ENCODE peak calls at places on chromosomes 12 and 14, in seven cellular contexts. G is ascending aorta; E is tibial nerve; N is body of pancreas; A is CD8-positive, alpha-beta memory T cell; K is sigmoid colon; C is fibroblast of lung. Y is an unnamed sample.
A peak's percentile ranks its signal among the peaks of the same experiment; 100 is the strongest.

GRCh38 chr14:92948647-92949046 is 25.7 kb downstream of the CHGA start:
- DNase-seq in C (no peak), A (no peak), K (no peak), N (no peak), E (no peak), G (no peak), Y (no peak)

GRCh38 chr14:61812347-61813100 is 50.3 kb downstream of the SNAPC1 start:
- DNase-seq in K (no peak), N (no peak), G (no peak), A (peak; percentile 11), C (peak; percentile 7), E (no peak), Y (no peak)

GRCh38 chr14:100238419-100239199 is at the start of gene YY1:
- DNase-seq in A (peak; percentile 99), N (peak; percentile 99), C (peak; percentile 95), E (peak; percentile 95), G (peak; percentile 97), K (peak; percentile 99), Y (peak; percentile 99)

GRCh38 chr12:23356927-23357708 is 592.4 kb downstream of the SOX5 start:
- DNase-seq in A (no peak), G (no peak), E (no peak), K (no peak), N (no peak), C (no peak), Y (no peak)

GRCh38 chr12:3035171-3035570 is 42.0 kb upstream of the TSPAN9 start:
- DNase-seq in G (no peak), A (no peak), E (no peak), C (peak; percentile 24), N (no peak), K (no peak), Y (no peak)

GRCh38 chr12:112153181-112153899 is 28.0 kb downstream of the TRAFD1 start:
- DNase-seq in K (no peak), G (no peak), A (no peak), N (no peak), C (no peak), E (no peak), Y (no peak)

GRCh38 chr14:75522224-75522764 is at the start of gene BATF:
- DNase-seq in A (peak; percentile 76), N (no peak), K (no peak), G (peak; percentile 16), E (peak; percentile 41), C (no peak), Y (no peak)

GRCh38 chr14:50953497-50953896 is 9.2 kb upstream of the PYGL start:
- DNase-seq in K (no peak), N (no peak), A (no peak), C (no peak), G (no peak), E (no peak), Y (no peak)

GRCh38 chr12:111443086-111443485 is 37.4 kb downstream of the SH2B3 start:
- DNase-seq in E (no peak), G (no peak), N (no peak), A (no peak), C (no peak), K (peak; percentile 48), Y (peak; percentile 56)

GRCh38 chr12:119036878-119037493 is 55.6 kb downstream of the SRRM4 start:
- DNase-seq in N (peak; percentile 22), G (no peak), A (no peak), E (peak; percentile 10), C (no peak), K (no peak), Y (no peak)

GRCh38 chr14:68734231-68734732 is 58.6 kb downstream of the ZFP36L1 start:
- DNase-seq in C (peak; percentile 33), A (no peak), N (no peak), E (no peak), K (no peak), G (no peak), Y (no peak)
- H3K27ac ChIP-seq in C (no peak overlapping the region), A (no peak overlapping the region), N (no peak overlapping the region), E (no peak overlapping the region), K (no peak overlapping the region), G (no peak overlapping the region), Y (no peak overlapping the region)

DNA sequence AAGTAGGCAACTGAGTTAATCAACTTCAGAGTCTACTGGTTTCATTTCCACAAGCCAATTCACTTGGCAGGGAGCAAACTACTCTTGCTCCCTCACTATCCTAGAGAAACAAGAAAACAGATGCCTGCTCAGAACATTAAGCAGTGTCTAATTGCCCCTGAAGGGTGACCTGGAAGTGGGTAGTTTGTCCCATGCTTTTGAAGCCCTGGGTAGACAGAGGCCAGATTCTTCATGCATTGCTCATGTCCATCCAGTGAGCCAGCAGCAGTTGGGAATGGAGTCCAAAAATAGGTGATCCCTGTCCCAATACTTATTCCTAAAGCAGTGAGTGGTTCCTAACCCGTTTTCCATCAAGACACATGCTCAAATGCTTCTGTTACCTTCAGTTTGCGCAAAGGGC is 48.8 kb downstream of the BICDL1 start:
- DNase-seq in E (no peak), G (no peak), C (peak; percentile 4), N (no peak), A (no peak), K (no peak), Y (no peak)
- H3K27ac ChIP-seq in E (no peak overlapping the region), G (no peak overlapping the region), C (no peak overlapping the region), N (no peak overlapping the region), A (no peak overlapping the region), K (no peak overlapping the region), Y (no peak overlapping the region)

DNA sequence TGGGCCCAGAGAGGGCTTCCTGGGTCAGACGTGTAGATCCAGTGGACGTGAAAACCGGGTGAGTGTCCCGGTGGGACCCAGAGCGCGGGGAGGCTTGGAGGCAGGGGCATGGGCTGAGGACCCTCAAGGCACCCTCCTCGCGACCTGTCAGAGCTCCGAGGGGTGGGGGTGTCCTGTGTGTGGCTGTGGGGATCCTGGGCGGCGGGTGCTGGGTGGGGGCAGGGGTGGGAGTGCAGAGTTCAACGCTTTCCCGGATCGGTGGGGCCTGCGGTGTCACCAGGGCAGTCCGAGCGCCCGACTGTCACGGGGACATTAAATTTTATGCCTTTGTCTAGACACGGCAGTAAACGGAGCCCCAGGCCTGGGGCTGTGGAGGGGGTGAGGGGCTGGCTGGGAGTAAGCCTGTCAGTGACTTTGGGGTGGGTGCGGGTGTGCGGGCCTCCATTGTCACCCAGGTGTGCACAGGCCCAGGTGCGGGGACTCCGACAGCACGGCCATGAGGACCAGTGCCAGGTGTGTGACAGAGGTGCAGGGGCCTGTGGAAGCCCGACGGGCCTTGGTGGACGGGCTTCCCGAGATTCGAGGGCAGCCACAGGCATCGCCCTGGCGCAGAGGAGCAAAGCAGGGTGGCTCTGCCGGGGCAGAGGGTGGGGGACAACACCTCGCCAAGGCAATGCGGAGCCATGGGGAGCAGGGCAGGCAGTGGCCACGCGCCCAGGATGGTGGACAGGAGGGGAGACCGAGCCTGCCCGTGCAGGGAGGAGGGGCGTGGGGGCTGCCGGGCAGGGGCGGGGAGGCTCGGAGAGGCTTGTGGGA is 1.2 kb downstream of the TMEM121 start:
- DNase-seq in G (no peak), A (no peak), E (no peak), N (peak; percentile 22), C (no peak), K (no peak), Y (peak; percentile 70)
- H3K27ac ChIP-seq in G (peak overlapping the region; percentile 53), A (no peak overlapping the region), E (peak overlapping the region; percentile 88), N (no peak overlapping the region), C (no peak overlapping the region), K (peak overlapping the region; percentile 74), Y (no peak overlapping the region)

DNA sequence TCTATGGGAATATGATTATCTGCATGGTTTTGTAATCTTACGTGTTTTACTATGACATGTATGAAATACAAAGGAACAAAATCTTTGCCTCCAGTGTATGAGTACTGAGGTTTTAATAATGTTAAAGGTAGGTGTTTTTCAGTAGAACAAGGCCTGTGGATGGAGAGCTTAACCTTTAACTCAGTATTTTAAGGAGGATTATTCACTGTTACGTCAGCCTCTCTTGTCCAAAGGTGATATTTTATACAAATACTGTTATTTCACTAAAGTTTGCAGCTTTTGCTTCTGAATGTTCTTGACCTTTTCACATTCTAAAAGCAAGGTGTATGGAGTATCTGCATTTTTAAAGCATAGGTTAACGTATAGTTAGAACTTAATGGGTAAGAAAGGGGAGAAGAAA is 195.3 kb downstream of the ERC1 start:
- DNase-seq in A (no peak), K (no peak), C (no peak), N (no peak), E (no peak), G (no peak), Y (no peak)
- H3K27ac ChIP-seq in A (no peak overlapping the region), K (no peak overlapping the region), C (no peak overlapping the region), N (no peak overlapping the region), E (no peak overlapping the region), G (no peak overlapping the region), Y (no peak overlapping the region)

DNA sequence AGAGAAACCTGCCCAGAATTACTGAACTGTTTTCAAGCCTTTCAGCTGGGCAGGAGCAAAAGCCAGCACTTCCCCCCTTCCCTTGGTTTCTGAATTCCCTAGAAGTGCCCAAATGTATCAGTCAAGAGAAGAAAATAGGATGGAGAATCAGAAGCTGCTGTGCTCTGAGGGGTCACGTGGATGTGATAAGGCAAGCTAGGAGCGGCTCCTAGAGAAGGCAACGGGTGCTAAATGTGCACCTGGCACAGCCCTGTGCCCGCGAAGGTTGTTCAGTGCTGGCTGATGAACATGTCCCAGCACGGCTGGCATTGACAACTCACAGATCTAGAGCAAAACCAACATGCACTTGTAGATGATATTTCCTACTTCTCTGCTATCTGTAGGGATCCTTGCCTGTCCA is 8.3 kb downstream of the EMG1 start:
- DNase-seq in A (no peak), C (no peak), K (no peak), E (no peak), N (no peak), G (no peak), Y (no peak)
- H3K27ac ChIP-seq in A (no peak overlapping the region), C (no peak overlapping the region), K (no peak overlapping the region), E (no peak overlapping the region), N (no peak overlapping the region), G (no peak overlapping the region), Y (no peak overlapping the region)

GRCh38 chr12:32846053-32846452 is 50.5 kb downstream of the PKP2 start:
- DNase-seq in E (no peak), K (no peak), G (no peak), N (no peak), C (no peak), A (no peak), Y (no peak)

GRCh38 chr12:32843528-32844095 is 53.0 kb downstream of the PKP2 start:
- DNase-seq in A (no peak), C (peak; percentile 35), K (no peak), G (no peak), N (no peak), E (peak; percentile 7), Y (no peak)

DNA sequence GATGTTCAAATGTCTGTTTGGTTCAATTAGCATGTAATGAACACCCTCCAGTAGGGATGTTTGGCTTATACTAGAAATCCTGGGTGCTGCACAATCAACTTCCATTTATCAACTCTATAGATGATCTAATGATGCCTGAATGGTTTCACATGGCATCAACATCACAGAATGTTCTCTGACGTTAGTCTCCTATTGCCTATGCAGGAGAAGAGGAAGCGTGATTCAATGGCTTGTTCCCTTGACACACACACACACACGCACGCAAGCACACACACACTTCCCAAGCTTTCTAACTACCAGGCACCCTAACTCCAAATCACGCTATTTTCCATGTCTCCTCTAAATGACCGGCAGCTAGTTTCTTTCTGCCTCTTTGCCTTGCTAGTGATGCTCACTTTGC is 49.3 kb downstream of the PKP2 start:
- DNase-seq in G (no peak), N (no peak), C (no peak), K (no peak), A (no peak), E (no peak), Y (no peak)
- H3K27ac ChIP-seq in G (no peak overlapping the region), N (no peak overlapping the region), C (no peak overlapping the region), K (no peak overlapping the region), A (no peak overlapping the region), E (no peak overlapping the region), Y (no peak overlapping the region)

Y was measured in coronary artery.